ENCODE peak calls at places on chromosomes 5 and 9, in seven cellular contexts. K, H, P, C, D, F and W are unnamed samples.

GRCh38 chr5:24788829-24789509 is 144.2 kb upstream of the CDH10 start:
- DNase-seq in K (no peak), H (no peak), P (no peak), C (no peak), D (no peak), F (no peak), W (no peak)

GRCh38 chr9:73437758-73438157 is 286.1 kb downstream of the ANXA1 start:
- DNase-seq in K (no peak), H (no peak), P (no peak), C (no peak), D (no peak), F (no peak), W (no peak)

GRCh38 chr5:6391151-6391550 is 12.8 kb upstream of the MED10 start:
- DNase-seq in K (no peak), H (no peak), P (no peak), C (no peak), D (no peak), F (no peak), W (no peak)

GRCh38 chr5:35046754-35047153 is 995 bp downstream of the AGXT2 start:
- DNase-seq in K (no peak), H (no peak), P (no peak), C (no peak), D (no peak), F (no peak), W (no peak)

GRCh38 chr5:168765220-168766037 is 186.3 kb upstream of the PANK3 start:
- DNase-seq in K (no peak), H (no peak), P (no peak), C (no peak), D (no peak), F (no peak), W (no peak)

GRCh38 chr9:132486706-132487350 is 76.8 kb downstream of the CFAP77 start:
- DNase-seq in K (no peak), H (no peak), P (peak), C (no peak), D (no peak), F (no peak), W (no peak)

GRCh38 chr9:131179561-131180219 is 54.3 kb downstream of the NUP214 start:
- DNase-seq in K (no peak), H (no peak), P (no peak), C (no peak), D (no peak), F (no peak), W (no peak)

GRCh38 chr5:71873202-71873601 is 154.1 kb downstream of the CARTPT start:
- DNase-seq in K (no peak), H (no peak), P (no peak), C (no peak), D (no peak), F (no peak), W (no peak)

GRCh38 chr9:6788175-6789016 is 30.6 kb downstream of the KDM4C start:
- DNase-seq in K (no peak), H (no peak), P (no peak), C (peak), D (no peak), F (no peak), W (no peak)

GRCh38 chr9:114153761-114154596 is 1.4 kb upstream of the COL27A1 start:
- DNase-seq in K (no peak), H (no peak), P (no peak), C (peak), D (no peak), F (no peak), W (no peak)

GRCh38 chr9:127538849-127539258 is 73.2 kb upstream of the STXBP1 start:
- DNase-seq in K (no peak), H (no peak), P (no peak), C (no peak), D (no peak), F (no peak), W (no peak)

GRCh38 chr5:133203317-133204305 is 151.8 kb downstream of the HSPA4 start:
- DNase-seq in K (no peak), H (no peak), P (no peak), C (no peak), D (no peak), F (no peak), W (no peak)

GRCh38 chr5:153619706-153620105 is 129.2 kb downstream of the GRIA1 start:
- DNase-seq in K (no peak), H (no peak), P (no peak), C (no peak), D (no peak), F (peak), W (no peak)

GRCh38 chr9:37677435-37677834 is 26.7 kb downstream of the FRMPD1 start:
- DNase-seq in K (no peak), H (no peak), P (no peak), C (no peak), D (no peak), F (no peak), W (no peak)

GRCh38 chr5:9429691-9430215 is 116.1 kb downstream of the SEMA5A start:
- DNase-seq in K (no peak), H (no peak), P (no peak), C (no peak), D (no peak), F (no peak), W (no peak)

GRCh38 chr5:61280766-61281427 is 51.2 kb upstream of the ZSWIM6 start:
- DNase-seq in K (no peak), H (no peak), P (no peak), C (no peak), D (no peak), F (peak), W (no peak)

GRCh38 chr5:6377582-6378127 is 692 bp downstream of the MED10 start:
- DNase-seq in K (no peak), H (no peak), P (no peak), C (no peak), D (no peak), F (no peak), W (no peak)